ENCODE peak calls at places on chromosome 17, in five cellular contexts. L, W, U, M and Z are unnamed samples.

GRCh38 chr17:81552244-81553017 is at the start of gene FAAP100:
- DNase-seq in L (peak; percentile 67), U (peak; percentile 97), W (peak; percentile 83), M (peak; percentile 72), Z (peak; percentile 69)

GRCh38 chr17:51435171-51435552 is 174.8 kb downstream of the UTP18 start:
- DNase-seq in W (no peak), U (no peak), L (no peak), M (no peak), Z (no peak)

GRCh38 chr17:82489117-82489516 is 30.4 kb upstream of the FOXK2 start:
- DNase-seq in L (no peak), M (peak; percentile 65), U (no peak), W (peak; percentile 25), Z (no peak)

GRCh38 chr17:78117027-78117981 is 11.3 kb downstream of the TMC6 start:
- DNase-seq in U (no peak), M (no peak), W (no peak), L (peak; percentile 78), Z (peak; percentile 35)

GRCh38 chr17:40937384-40937819 is at the start of gene KRT23:
- DNase-seq in L (no peak), W (no peak), M (no peak), U (no peak), Z (no peak)

GRCh38 chr17:82283208-82283749 is 9.8 kb upstream of the CSNK1D start:
- DNase-seq in M (peak; percentile 93), L (peak; percentile 15), U (no peak), W (no peak), Z (no peak)

GRCh38 chr17:34121311-34121710 is 133.8 kb upstream of the CCL2 start:
- DNase-seq in W (no peak), U (no peak), L (no peak), M (no peak), Z (no peak)

GRCh38 chr17:70636517-70637133 is 467.3 kb downstream of the KCNJ2 start:
- DNase-seq in L (peak; percentile 62), U (no peak), W (no peak), M (peak; percentile 46), Z (no peak)

GRCh38 chr17:1542316-1542715 is 20.3 kb downstream of the PITPNA start:
- DNase-seq in M (no peak), U (no peak), W (no peak), L (no peak), Z (no peak)

GRCh38 chr17:7551396-7551795 is 2.5 kb downstream of the TNFSF12 start:
- DNase-seq in M (no peak), U (no peak), W (no peak), L (no peak), Z (no peak)

GRCh38 chr17:77601054-77601979 is 357.2 kb upstream of the TNRC6C start:
- DNase-seq in L (no peak), M (no peak), U (no peak), W (no peak), Z (no peak)

GRCh38 chr17:323721-324139 is 28.9 kb downstream of the RPH3AL start:
- DNase-seq in U (no peak), M (no peak), L (no peak), W (no peak), Z (no peak)

GRCh38 chr17:72510454-72511016 is 389.7 kb downstream of the SOX9 start:
- DNase-seq in W (no peak), L (no peak), M (peak; percentile 27), U (no peak), Z (no peak)

GRCh38 chr17:76088868-76089576 is 10.0 kb downstream of the ZACN start:
- DNase-seq in M (no peak), W (no peak), U (no peak), L (no peak), Z (no peak)